ENCODE peak calls at places on chromosomes 13 and 19, in five cellular contexts. One of them, this sample, is unnamed.

GRCh38 chr13:57123660-57124059 is 17.1 kb upstream of the PRR20A start:
- DNase-seq in effector memory CD4-positive, alpha-beta T cell: no peak
- DNase-seq in T-helper 9 cell: no peak
- DNase-seq in ELR: no peak
- DNase-seq in DMS79 treated with DMSO at 0.1 percent for 48 hours: peak
- DNase-seq in this sample: no peak

GRCh38 chr19:35349614-35350521 is 2.2 kb downstream of the FFAR1 start:
- DNase-seq in DMS79 treated with DMSO at 0.1 percent for 48 hours: no peak
- DNase-seq in ELR: no peak
- DNase-seq in effector memory CD4-positive, alpha-beta T cell: no peak
- DNase-seq in T-helper 9 cell: no peak
- DNase-seq in this sample: no peak

GRCh38 chr19:34471906-34472305 is 9.7 kb upstream of the WTIP start:
- DNase-seq in T-helper 9 cell: no peak
- DNase-seq in ELR: no peak
- DNase-seq in effector memory CD4-positive, alpha-beta T cell: no peak
- DNase-seq in DMS79 treated with DMSO at 0.1 percent for 48 hours: no peak
- DNase-seq in this sample: no peak

GRCh38 chr13:60062502-60062901 is 101.2 kb downstream of the DIAPH3 start:
- DNase-seq in effector memory CD4-positive, alpha-beta T cell: no peak
- DNase-seq in T-helper 9 cell: no peak
- DNase-seq in DMS79 treated with DMSO at 0.1 percent for 48 hours: no peak
- DNase-seq in ELR: no peak
- DNase-seq in this sample: no peak

GRCh38 chr13:77660841-77661250 is 36.6 kb upstream of the SLAIN1 start:
- DNase-seq in effector memory CD4-positive, alpha-beta T cell: no peak
- DNase-seq in ELR: no peak
- DNase-seq in T-helper 9 cell: no peak
- DNase-seq in DMS79 treated with DMSO at 0.1 percent for 48 hours: no peak
- DNase-seq in this sample: no peak

GRCh38 chr13:63433546-63434150 is 2018.0 kb upstream of the PCDH20 start:
- DNase-seq in T-helper 9 cell: no peak
- DNase-seq in ELR: peak
- DNase-seq in DMS79 treated with DMSO at 0.1 percent for 48 hours: no peak
- DNase-seq in effector memory CD4-positive, alpha-beta T cell: no peak
- DNase-seq in this sample: no peak

GRCh38 chr13:31920301-31920818 is 111.2 kb upstream of the FRY start:
- DNase-seq in DMS79 treated with DMSO at 0.1 percent for 48 hours: no peak
- DNase-seq in T-helper 9 cell: no peak
- DNase-seq in effector memory CD4-positive, alpha-beta T cell: no peak
- DNase-seq in ELR: no peak
- DNase-seq in this sample: peak

GRCh38 chr19:51259348-51260245 is 8.7 kb downstream of the SIGLECL1 start:
- DNase-seq in DMS79 treated with DMSO at 0.1 percent for 48 hours: peak
- DNase-seq in effector memory CD4-positive, alpha-beta T cell: no peak
- DNase-seq in T-helper 9 cell: no peak
- DNase-seq in ELR: peak
- DNase-seq in this sample: peak

GRCh38 chr19:40467007-40467565 is 285 bp downstream of the SPTBN4 start:
- DNase-seq in effector memory CD4-positive, alpha-beta T cell: no peak
- DNase-seq in DMS79 treated with DMSO at 0.1 percent for 48 hours: no peak
- DNase-seq in T-helper 9 cell: peak
- DNase-seq in ELR: no peak
- DNase-seq in this sample: peak

GRCh38 chr19:51417107-51417806 is at the start of gene SIGLEC10:
- DNase-seq in ELR: peak
- DNase-seq in T-helper 9 cell: no peak
- DNase-seq in effector memory CD4-positive, alpha-beta T cell: no peak
- DNase-seq in DMS79 treated with DMSO at 0.1 percent for 48 hours: no peak
- DNase-seq in this sample: no peak

GRCh38 chr19:18091217-18091608 is 4.5 kb upstream of the IL12RB1 start:
- DNase-seq in T-helper 9 cell: peak
- DNase-seq in DMS79 treated with DMSO at 0.1 percent for 48 hours: no peak
- DNase-seq in ELR: no peak
- DNase-seq in effector memory CD4-positive, alpha-beta T cell: peak
- DNase-seq in this sample: no peak

GRCh38 chr13:112821340-112822055 is 131.7 kb downstream of the ATP11A start:
- DNase-seq in effector memory CD4-positive, alpha-beta T cell: no peak
- DNase-seq in T-helper 9 cell: no peak
- DNase-seq in DMS79 treated with DMSO at 0.1 percent for 48 hours: no peak
- DNase-seq in ELR: no peak
- DNase-seq in this sample: peak

GRCh38 chr13:22175815-22176214 is 504.9 kb downstream of the FGF9 start:
- DNase-seq in DMS79 treated with DMSO at 0.1 percent for 48 hours: no peak
- DNase-seq in effector memory CD4-positive, alpha-beta T cell: no peak
- DNase-seq in ELR: no peak
- DNase-seq in T-helper 9 cell: no peak
- DNase-seq in this sample: no peak

GRCh38 chr13:74287672-74288169 is 153.5 kb upstream of the KLF12 start:
- DNase-seq in ELR: peak
- DNase-seq in effector memory CD4-positive, alpha-beta T cell: peak
- DNase-seq in T-helper 9 cell: peak
- DNase-seq in DMS79 treated with DMSO at 0.1 percent for 48 hours: peak
- DNase-seq in this sample: peak

GRCh38 chr19:7515471-7516226 is at the start of gene ZNF358:
- DNase-seq in T-helper 9 cell: no peak
- DNase-seq in effector memory CD4-positive, alpha-beta T cell: no peak
- DNase-seq in DMS79 treated with DMSO at 0.1 percent for 48 hours: peak
- DNase-seq in ELR: peak
- DNase-seq in this sample: peak

GRCh38 chr13:91889641-91890040 is 491.2 kb downstream of the GPC5 start:
- DNase-seq in ELR: no peak
- DNase-seq in effector memory CD4-positive, alpha-beta T cell: no peak
- DNase-seq in DMS79 treated with DMSO at 0.1 percent for 48 hours: no peak
- DNase-seq in T-helper 9 cell: no peak
- DNase-seq in this sample: no peak

GRCh38 chr13:27403727-27404385 is 20.6 kb upstream of the GTF3A start:
- DNase-seq in DMS79 treated with DMSO at 0.1 percent for 48 hours: no peak
- DNase-seq in T-helper 9 cell: no peak
- DNase-seq in effector memory CD4-positive, alpha-beta T cell: no peak
- DNase-seq in ELR: no peak
- DNase-seq in this sample: no peak

GRCh38 chr19:48190288-48191284 is 20.1 kb downstream of the ZSWIM9 start:
- DNase-seq in effector memory CD4-positive, alpha-beta T cell: peak
- DNase-seq in ELR: peak
- DNase-seq in DMS79 treated with DMSO at 0.1 percent for 48 hours: no peak
- DNase-seq in T-helper 9 cell: peak
- DNase-seq in this sample: no peak

GRCh38 chr19:46081928-46082727 is 41.3 kb upstream of the IGFL4 start:
- DNase-seq in DMS79 treated with DMSO at 0.1 percent for 48 hours: peak
- DNase-seq in effector memory CD4-positive, alpha-beta T cell: no peak
- DNase-seq in T-helper 9 cell: no peak
- DNase-seq in ELR: peak
- DNase-seq in this sample: peak

GRCh38 chr19:15843186-15843585 is 27.7 kb upstream of the OR10H1 start:
- DNase-seq in effector memory CD4-positive, alpha-beta T cell: no peak
- DNase-seq in ELR: no peak
- DNase-seq in T-helper 9 cell: no peak
- DNase-seq in DMS79 treated with DMSO at 0.1 percent for 48 hours: no peak
- DNase-seq in this sample: no peak

GRCh38 chr13:20188649-20189553 is 3.8 kb downstream of the GJB2 start:
- DNase-seq in ELR: no peak
- DNase-seq in DMS79 treated with DMSO at 0.1 percent for 48 hours: no peak
- DNase-seq in T-helper 9 cell: no peak
- DNase-seq in effector memory CD4-positive, alpha-beta T cell: no peak
- DNase-seq in this sample: no peak

GRCh38 chr19:14310055-14310454 is 71.2 kb upstream of the ADGRE5 start:
- DNase-seq in effector memory CD4-positive, alpha-beta T cell: no peak
- DNase-seq in T-helper 9 cell: no peak
- DNase-seq in ELR: no peak
- DNase-seq in DMS79 treated with DMSO at 0.1 percent for 48 hours: no peak
- DNase-seq in this sample: no peak

GRCh38 chr19:49771674-49772139 is 4.9 kb downstream of the AP2A1 start:
- DNase-seq in T-helper 9 cell: no peak
- DNase-seq in ELR: no peak
- DNase-seq in effector memory CD4-positive, alpha-beta T cell: no peak
- DNase-seq in DMS79 treated with DMSO at 0.1 percent for 48 hours: no peak
- DNase-seq in this sample: no peak

GRCh38 chr13:102638741-102639140 is 42.0 kb downstream of the TPP2 start:
- DNase-seq in effector memory CD4-positive, alpha-beta T cell: no peak
- DNase-seq in DMS79 treated with DMSO at 0.1 percent for 48 hours: no peak
- DNase-seq in T-helper 9 cell: no peak
- DNase-seq in ELR: no peak
- DNase-seq in this sample: no peak

GRCh38 chr19:48806518-48806817 is 4.4 kb downstream of the BCAT2 start:
- DNase-seq in effector memory CD4-positive, alpha-beta T cell: peak
- DNase-seq in T-helper 9 cell: peak
- DNase-seq in DMS79 treated with DMSO at 0.1 percent for 48 hours: no peak
- DNase-seq in ELR: peak
- DNase-seq in this sample: no peak

GRCh38 chr13:27607125-27607524 is 13.2 kb downstream of the LNX2 start:
- DNase-seq in effector memory CD4-positive, alpha-beta T cell: no peak
- DNase-seq in T-helper 9 cell: no peak
- DNase-seq in ELR: peak
- DNase-seq in DMS79 treated with DMSO at 0.1 percent for 48 hours: no peak
- DNase-seq in this sample: peak

GRCh38 chr19:39934584-39935233 is at the start of gene FCGBP:
- DNase-seq in ELR: no peak
- DNase-seq in T-helper 9 cell: no peak
- DNase-seq in DMS79 treated with DMSO at 0.1 percent for 48 hours: no peak
- DNase-seq in effector memory CD4-positive, alpha-beta T cell: no peak
- DNase-seq in this sample: no peak

GRCh38 chr19:38663156-38663651 is 15.8 kb downstream of the ACTN4 start:
- DNase-seq in effector memory CD4-positive, alpha-beta T cell: no peak
- DNase-seq in ELR: no peak
- DNase-seq in DMS79 treated with DMSO at 0.1 percent for 48 hours: no peak
- DNase-seq in T-helper 9 cell: no peak
- DNase-seq in this sample: no peak

GRCh38 chr19:23351806-23352205 is 43.5 kb downstream of the ZNF91 start:
- DNase-seq in DMS79 treated with DMSO at 0.1 percent for 48 hours: no peak
- DNase-seq in effector memory CD4-positive, alpha-beta T cell: no peak
- DNase-seq in T-helper 9 cell: no peak
- DNase-seq in ELR: no peak
- DNase-seq in this sample: no peak

GRCh38 chr19:995051-995827 is 5.0 kb upstream of the GRIN3B start:
- DNase-seq in DMS79 treated with DMSO at 0.1 percent for 48 hours: peak
- DNase-seq in T-helper 9 cell: no peak
- DNase-seq in effector memory CD4-positive, alpha-beta T cell: no peak
- DNase-seq in ELR: no peak
- DNase-seq in this sample: no peak

This sample was measured in GM23248.